ENCODE peak calls at places on chromosome 10, in eight cellular contexts. Z, R, D, T, B, J, M and F are unnamed samples.

GRCh38 chr10:117352724-117353123 is 22.5 kb downstream of the PDZD8 start:
- DNase-seq in J (no peak), T (no peak), B (no peak), R (no peak), M (no peak), Z (no peak), D (no peak), F (no peak)

GRCh38 chr10:490891-491571 is 198.4 kb downstream of the DIP2C start:
- DNase-seq in B (no peak), T (no peak), D (peak), R (no peak), J (no peak), M (no peak), Z (peak), F (no peak)

GRCh38 chr10:112137381-112137987 is 46.1 kb downstream of the GPAM start:
- DNase-seq in M (peak), D (peak), Z (peak), B (peak), J (peak), T (peak), R (peak), F (peak)

GRCh38 chr10:101595591-101596433 is 7.7 kb downstream of the DPCD start:
- DNase-seq in B (no peak), R (no peak), Z (no peak), D (no peak), M (no peak), T (no peak), J (no peak), F (no peak)

GRCh38 chr10:101768791-101769170 is 7.1 kb downstream of the FGF8 start:
- DNase-seq in J (no peak), Z (no peak), D (no peak), M (no peak), T (no peak), R (no peak), B (no peak), F (no peak)

GRCh38 chr10:10589540-10589939 is 428.1 kb upstream of the CELF2 start:
- DNase-seq in M (no peak), B (no peak), R (no peak), J (no peak), D (no peak), Z (peak), T (peak), F (no peak)

GRCh38 chr10:131121511-131122035 is 189.9 kb downstream of the TCERG1L start:
- DNase-seq in D (no peak), R (no peak), T (no peak), B (no peak), Z (no peak), M (no peak), J (no peak), F (no peak)

GRCh38 chr10:949446-949845 is 17.9 kb upstream of the LARP4B start:
- DNase-seq in R (no peak), B (no peak), Z (no peak), J (no peak), D (no peak), M (no peak), T (no peak), F (no peak)

GRCh38 chr10:87030912-87031635 is 11.0 kb downstream of the FAM25A start:
- DNase-seq in D (no peak), R (no peak), B (no peak), M (no peak), Z (no peak), J (no peak), T (no peak), F (no peak)

GRCh38 chr10:132546567-132547420 is 9.2 kb downstream of the INPP5A start:
- DNase-seq in D (peak), T (no peak), Z (no peak), B (no peak), R (no peak), M (no peak), J (no peak), F (no peak)

GRCh38 chr10:74058658-74059057 is 60.7 kb downstream of the VCL start:
- DNase-seq in T (no peak), R (no peak), Z (peak), J (no peak), B (peak), M (no peak), D (no peak), F (no peak)

GRCh38 chr10:99341860-99342517 is 12.8 kb downstream of the CNNM1 start:
- DNase-seq in T (no peak), J (no peak), Z (no peak), M (no peak), D (no peak), B (no peak), R (no peak), F (no peak)

GRCh38 chr10:91799580-91799975 is 1.4 kb downstream of the TNKS2 start:
- DNase-seq in J (no peak), Z (no peak), B (no peak), M (no peak), R (peak), D (no peak), T (no peak), F (no peak)

GRCh38 chr10:878895-879294 is 52.6 kb downstream of the LARP4B start:
- DNase-seq in T (no peak), J (no peak), M (no peak), R (no peak), B (no peak), D (no peak), Z (no peak), F (no peak)

GRCh38 chr10:123428302-123428701 is 237.9 kb upstream of the GPR26 start:
- DNase-seq in M (no peak), J (no peak), Z (no peak), R (no peak), D (no peak), T (no peak), B (no peak), F (no peak)

GRCh38 chr10:75466886-75467285 is 35.5 kb downstream of the LRMDA start:
- DNase-seq in M (no peak), Z (no peak), B (no peak), R (no peak), D (peak), T (no peak), J (no peak), F (no peak)

GRCh38 chr10:2913531-2913930 is 153.8 kb upstream of the PFKP start:
- DNase-seq in R (no peak), B (no peak), M (no peak), T (no peak), J (no peak), D (no peak), Z (no peak), F (no peak)

GRCh38 chr10:109978481-109978880 is 29.3 kb upstream of the ADD3 start:
- DNase-seq in M (peak), D (peak), R (no peak), J (peak), T (peak), B (peak), Z (peak), F (peak)

GRCh38 chr10:132637477-132638129 is 100.0 kb downstream of the INPP5A start:
- DNase-seq in J (peak), Z (peak), T (no peak), B (peak), M (no peak), D (peak), R (peak), F (no peak)

GRCh38 chr10:86668297-86669165 is at the start of gene LDB3:
- DNase-seq in Z (no peak), T (no peak), R (no peak), M (no peak), J (peak), D (peak), B (no peak), F (no peak)

GRCh38 chr10:28127881-28128280 is 129.0 kb upstream of the ODAD2 start:
- DNase-seq in J (no peak), B (no peak), D (no peak), Z (peak), M (no peak), R (no peak), T (no peak), F (no peak)

GRCh38 chr10:128604025-128604424 is 477.8 kb upstream of the MKI67 start:
- DNase-seq in Z (no peak), T (no peak), M (no peak), R (no peak), B (no peak), J (no peak), D (no peak), F (no peak)

GRCh38 chr10:30861217-30861616 is 170.4 kb downstream of the ZNF438 start:
- DNase-seq in D (no peak), R (no peak), J (no peak), Z (no peak), T (no peak), B (no peak), M (no peak), F (no peak)

GRCh38 chr10:128530301-128530700 is 404.1 kb upstream of the MKI67 start:
- DNase-seq in J (no peak), T (no peak), M (no peak), B (peak), R (no peak), Z (peak), D (no peak), F (no peak)

GRCh38 chr10:93334901-93335312 is 147.2 kb downstream of the MYOF start:
- DNase-seq in Z (no peak), B (no peak), M (no peak), D (no peak), R (no peak), T (no peak), J (no peak), F (no peak)

GRCh38 chr10:95832216-95833037 is 75.3 kb upstream of the CC2D2B start:
- DNase-seq in D (no peak), T (no peak), J (peak), R (no peak), M (peak), Z (no peak), B (no peak), F (peak)

GRCh38 chr10:92692085-92692671 is 2.4 kb downstream of the HHEX start:
- DNase-seq in J (no peak), R (no peak), Z (no peak), M (no peak), D (no peak), B (no peak), T (no peak), F (no peak)

GRCh38 chr10:114810926-114811325 is 10.7 kb upstream of the FHIP2A start:
- DNase-seq in B (no peak), D (no peak), Z (no peak), M (no peak), R (no peak), J (peak), T (no peak), F (no peak)

GRCh38 chr10:103745264-103746247 is 109.8 kb downstream of the SH3PXD2A start:
- DNase-seq in Z (no peak), J (no peak), T (peak), D (peak), R (peak), B (no peak), M (peak), F (peak)

GRCh38 chr10:70053212-70053895 is 708 bp downstream of the MACROH2A2 start:
- DNase-seq in D (peak), Z (peak), J (no peak), R (no peak), M (no peak), T (peak), B (peak), F (no peak)

GRCh38 chr10:104689105-104689504 is 48.0 kb downstream of the SORCS3 start:
- DNase-seq in M (no peak), J (no peak), D (no peak), Z (no peak), R (no peak), B (no peak), T (no peak), F (no peak)

GRCh38 chr10:33588974-33589600 is 254.6 kb upstream of the NRP1 start:
- DNase-seq in M (no peak), D (no peak), T (no peak), B (no peak), J (no peak), Z (no peak), R (no peak), F (no peak)